ENCODE peak calls at places on chromosomes 16 and 17, in five cellular contexts. One of them, this sample, is unnamed.

GRCh38 chr16:18984425-18985005 is 781 bp downstream of the TMC7 start:
- DNase-seq in A549: no peak
- DNase-seq in psoas muscle: no peak
- DNase-seq in NCI-H1417: no peak
- DNase-seq in NK-92 treated with Interleukin-12 subunit alpha and Interleukin-12 subunit beta, amount 100 ng/mL, for 24 hours: no peak
- DNase-seq in this sample: no peak

GRCh38 chr17:12041316-12041715 is 20.6 kb downstream of the MAP2K4 start:
- DNase-seq in A549: peak; percentile 37
- DNase-seq in psoas muscle: no peak
- DNase-seq in NCI-H1417: no peak
- DNase-seq in NK-92 treated with Interleukin-12 subunit alpha and Interleukin-12 subunit beta, amount 100 ng/mL, for 24 hours: no peak
- DNase-seq in this sample: no peak

GRCh38 chr17:49969134-49969759 is at the start of gene DLX4:
- DNase-seq in A549: peak; percentile 99
- DNase-seq in psoas muscle: no peak
- DNase-seq in NCI-H1417: peak; percentile 18
- DNase-seq in NK-92 treated with Interleukin-12 subunit alpha and Interleukin-12 subunit beta, amount 100 ng/mL, for 24 hours: no peak
- DNase-seq in this sample: peak; percentile 52

GRCh38 chr17:70767102-70767701 is 597.9 kb downstream of the KCNJ2 start:
- DNase-seq in A549: peak; percentile 29
- DNase-seq in psoas muscle: no peak
- DNase-seq in NCI-H1417: peak; percentile 74
- DNase-seq in NK-92 treated with Interleukin-12 subunit alpha and Interleukin-12 subunit beta, amount 100 ng/mL, for 24 hours: no peak
- DNase-seq in this sample: peak; percentile 90

GRCh38 chr17:53655591-53655990 is 167.1 kb upstream of the KIF2B start:
- DNase-seq in A549: no peak
- DNase-seq in psoas muscle: no peak
- DNase-seq in NCI-H1417: no peak
- DNase-seq in NK-92 treated with Interleukin-12 subunit alpha and Interleukin-12 subunit beta, amount 100 ng/mL, for 24 hours: no peak
- DNase-seq in this sample: no peak

GRCh38 chr16:67431077-67431804 is at the start of gene HSD11B2:
- DNase-seq in A549: peak; percentile 50
- DNase-seq in psoas muscle: peak; percentile 55
- DNase-seq in NCI-H1417: peak; percentile 84
- DNase-seq in NK-92 treated with Interleukin-12 subunit alpha and Interleukin-12 subunit beta, amount 100 ng/mL, for 24 hours: no peak
- DNase-seq in this sample: peak; percentile 86

GRCh38 chr17:59707971-59708425 is 544 bp downstream of the VMP1 start:
- DNase-seq in A549: peak; percentile 40
- DNase-seq in psoas muscle: no peak
- DNase-seq in NCI-H1417: no peak
- DNase-seq in NK-92 treated with Interleukin-12 subunit alpha and Interleukin-12 subunit beta, amount 100 ng/mL, for 24 hours: no peak
- DNase-seq in this sample: peak; percentile 58

GRCh38 chr17:32266389-32267269 is 997 bp downstream of the RHBDL3 start:
- DNase-seq in A549: no peak
- DNase-seq in psoas muscle: no peak
- DNase-seq in NCI-H1417: peak; percentile 48
- DNase-seq in NK-92 treated with Interleukin-12 subunit alpha and Interleukin-12 subunit beta, amount 100 ng/mL, for 24 hours: no peak
- DNase-seq in this sample: peak; percentile 70

GRCh38 chr16:9800180-9800738 is 382.0 kb downstream of the GRIN2A start:
- DNase-seq in A549: no peak
- DNase-seq in psoas muscle: no peak
- DNase-seq in NCI-H1417: no peak
- DNase-seq in NK-92 treated with Interleukin-12 subunit alpha and Interleukin-12 subunit beta, amount 100 ng/mL, for 24 hours: no peak
- DNase-seq in this sample: no peak

GRCh38 chr16:79542196-79542859 is 58.2 kb downstream of the MAF start:
- DNase-seq in A549: no peak
- DNase-seq in psoas muscle: peak; percentile 58
- DNase-seq in NCI-H1417: no peak
- DNase-seq in NK-92 treated with Interleukin-12 subunit alpha and Interleukin-12 subunit beta, amount 100 ng/mL, for 24 hours: no peak
- DNase-seq in this sample: no peak

GRCh38 chr17:79107499-79108231 is 33.0 kb downstream of the ENGASE start:
- DNase-seq in A549: no peak
- DNase-seq in psoas muscle: no peak
- DNase-seq in NCI-H1417: no peak
- DNase-seq in NK-92 treated with Interleukin-12 subunit alpha and Interleukin-12 subunit beta, amount 100 ng/mL, for 24 hours: no peak
- DNase-seq in this sample: no peak

GRCh38 chr17:40177275-40177874 is at the start of gene RAPGEFL1:
- DNase-seq in A549: no peak
- DNase-seq in psoas muscle: peak; percentile 80
- DNase-seq in NCI-H1417: peak; percentile 86
- DNase-seq in NK-92 treated with Interleukin-12 subunit alpha and Interleukin-12 subunit beta, amount 100 ng/mL, for 24 hours: no peak
- DNase-seq in this sample: peak; percentile 87

GRCh38 chr17:49887086-49887743 is 39.3 kb upstream of the TAC4 start:
- DNase-seq in A549: no peak
- DNase-seq in psoas muscle: no peak
- DNase-seq in NCI-H1417: peak; percentile 12
- DNase-seq in NK-92 treated with Interleukin-12 subunit alpha and Interleukin-12 subunit beta, amount 100 ng/mL, for 24 hours: no peak
- DNase-seq in this sample: no peak

GRCh38 chr16:78256686-78257375 is 157.4 kb downstream of the WWOX start:
- DNase-seq in A549: no peak
- DNase-seq in psoas muscle: no peak
- DNase-seq in NCI-H1417: no peak
- DNase-seq in NK-92 treated with Interleukin-12 subunit alpha and Interleukin-12 subunit beta, amount 100 ng/mL, for 24 hours: no peak
- DNase-seq in this sample: no peak